ENCODE peak calls at places on chromosome 22, in four cellular contexts. N, J, W and K are unnamed samples.

GRCh38 chr22:46613606-46613997 is 6.6 kb upstream of the GRAMD4 start:
- DNase-seq in W (no peak), J (no peak), N (no peak), K (no peak)

GRCh38 chr22:41256254-41256897 is 15.6 kb upstream of the CHADL start:
- DNase-seq in N (peak), J (peak), W (peak), K (no peak)

GRCh38 chr22:10727393-10727792 is 4800.6 kb upstream of the OR11H1 start:
- DNase-seq in N (no peak), W (no peak), J (no peak), K (no peak)

GRCh38 chr22:48305726-48306235 is 1521.9 kb downstream of the BRD1 start:
- DNase-seq in W (no peak), J (no peak), N (no peak), K (no peak)

GRCh38 chr22:40425082-40425481 is 54.7 kb downstream of the SGSM3 start:
- DNase-seq in W (no peak), N (no peak), J (no peak), K (no peak)

GRCh38 chr22:19628038-19628776 is 86.1 kb upstream of the SEPTIN5 start:
- DNase-seq in J (no peak), W (no peak), N (no peak), K (no peak)

GRCh38 chr22:41175546-41175945 is 29.6 kb upstream of the L3MBTL2 start:
- DNase-seq in J (no peak), N (no peak), W (no peak), K (no peak)

GRCh38 chr22:33325232-33326004 is 267.2 kb upstream of the SYN3 start:
- DNase-seq in J (no peak), N (no peak), W (no peak), K (no peak)

GRCh38 chr22:19397729-19398094 is 33.8 kb downstream of the HIRA start:
- DNase-seq in J (no peak), W (no peak), N (no peak), K (no peak)

GRCh38 chr22:20741634-20742581 is 32.0 kb upstream of the SERPIND1 start:
- DNase-seq in J (peak), N (no peak), W (no peak), K (no peak)

GRCh38 chr22:19799322-19800190 is 39.0 kb downstream of the TBX1 start:
- DNase-seq in J (no peak), W (no peak), N (no peak), K (peak)

GRCh38 chr22:46574993-46575914 is 37.8 kb upstream of the CELSR1 start:
- DNase-seq in J (peak), N (no peak), W (no peak), K (no peak)

GRCh38 chr22:49789289-49790141 is 38.2 kb downstream of the BRD1 start:
- DNase-seq in N (peak), W (no peak), J (no peak), K (no peak)

GRCh38 chr22:47164514-47165337 is 402.3 kb downstream of the TBC1D22A start:
- DNase-seq in J (no peak), W (no peak), N (no peak), K (peak)

GRCh38 chr22:27919943-27920755 is 1.1 kb upstream of the PITPNB start:
- DNase-seq in J (peak), W (no peak), N (peak), K (peak)
- TF ChIP-seq CTCF in J (no peak), W (no peak), N (no peak), K (no peak)

GRCh38 chr22:35330258-35330861 is 30.7 kb downstream of the TOM1 start:
- DNase-seq in W (no peak), N (peak), J (no peak), K (peak)
- TF ChIP-seq CTCF in W (no peak), N (no peak), J (no peak), K (no peak)

GRCh38 chr22:17106785-17107546 is 14.2 kb downstream of the TMEM121B start:
- DNase-seq in W (no peak), J (no peak), N (no peak), K (no peak)
- TF ChIP-seq CTCF in W (no peak), J (no peak), N (no peak), K (no peak)

GRCh38 chr22:38750104-38750503 is 5.7 kb downstream of the SUN2 start:
- DNase-seq in J (no peak), N (no peak), W (no peak), K (no peak)

GRCh38 chr22:38753894-38754246 is 1.9 kb downstream of the SUN2 start:
- DNase-seq in J (no peak), W (no peak), N (no peak), K (no peak)

GRCh38 chr22:38750638-38751037 is 5.2 kb downstream of the SUN2 start:
- DNase-seq in W (no peak), J (no peak), N (no peak), K (no peak)

GRCh38 chr22:38751066-38751421 is 4.8 kb downstream of the SUN2 start:
- DNase-seq in N (no peak), J (no peak), W (no peak), K (no peak)

GRCh38 chr22:38751422-38752346 is 4.1 kb downstream of the SUN2 start:
- DNase-seq in N (peak), J (no peak), W (no peak), K (no peak)
- TF ChIP-seq CTCF in N (no peak), J (no peak), W (no peak), K (no peak)

DNA sequence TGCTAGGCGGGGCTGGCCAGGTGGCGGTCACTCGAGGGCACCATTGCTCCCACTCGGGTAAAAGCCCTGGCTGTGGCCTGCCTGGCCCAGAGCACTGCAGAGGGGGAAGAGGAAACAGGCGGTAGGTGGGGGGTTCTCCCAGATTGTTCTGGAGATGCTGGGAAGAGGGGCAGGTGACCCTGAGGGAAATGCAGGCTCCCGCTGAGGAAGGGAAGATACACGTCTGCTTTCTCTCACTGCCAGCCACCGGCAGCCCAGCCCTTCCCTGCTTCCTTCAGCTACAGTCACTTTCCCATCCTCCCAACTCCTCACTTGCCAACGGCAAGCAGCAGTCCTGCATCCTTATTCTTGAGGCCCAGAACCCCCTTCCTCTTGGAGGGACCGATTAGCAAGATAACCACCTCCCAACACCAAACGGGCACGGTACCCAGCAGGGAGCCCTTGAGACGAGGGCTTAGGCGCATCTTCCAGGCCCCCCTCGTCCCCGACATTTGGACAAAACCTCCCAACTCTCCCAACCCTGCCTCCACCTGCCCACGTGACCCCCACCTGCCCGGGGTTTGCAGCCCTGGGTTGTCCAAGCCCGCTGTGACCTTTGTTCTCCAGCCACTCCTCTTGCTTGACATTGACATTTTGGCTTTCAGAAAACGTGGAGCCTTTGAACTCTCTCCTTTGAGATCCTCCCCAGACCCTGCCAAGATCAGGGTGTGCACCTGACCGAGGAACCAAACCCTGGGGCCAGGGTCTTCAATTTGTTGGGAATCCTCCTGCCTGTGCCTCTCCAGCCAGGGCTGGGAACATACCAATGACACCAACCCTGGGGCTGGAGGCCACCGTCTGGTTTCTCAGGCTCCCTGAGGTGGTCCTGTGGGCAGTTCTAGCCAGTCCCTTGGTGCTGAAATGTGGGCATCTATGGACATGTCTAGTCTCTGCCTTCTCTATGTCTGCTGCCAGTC is 48.8 kb upstream of the TTLL12 start:
- DNase-seq in J (no peak), N (no peak), W (no peak), K (no peak)
- TF ChIP-seq CTCF in J (no peak), N (no peak), W (no peak), K (no peak)

GRCh38 chr22:45077826-45078334 is 68.1 kb upstream of the PHF21B start:
- DNase-seq in W (no peak), N (no peak), J (no peak), K (no peak)

GRCh38 chr22:45087802-45088201 is 75.9 kb upstream of the NUP50 start:
- DNase-seq in W (no peak), N (no peak), J (no peak), K (no peak)

GRCh38 chr22:45083659-45084305 is 74.0 kb upstream of the PHF21B start:
- DNase-seq in N (no peak), J (peak), W (peak), K (no peak)

GRCh38 chr22:45084400-45084920 is 74.7 kb upstream of the PHF21B start:
- DNase-seq in W (no peak), N (no peak), J (no peak), K (no peak)

GRCh38 chr22:45082795-45083194 is 73.0 kb upstream of the PHF21B start:
- DNase-seq in N (no peak), J (peak), W (no peak), K (no peak)
- TF ChIP-seq CTCF in N (no peak), J (peak), W (peak), K (no peak)

GRCh38 chr22:38414009-38414395 is 41.0 kb downstream of the KCNJ4 start:
- DNase-seq in N (no peak), J (no peak), W (no peak), K (peak)

GRCh38 chr22:38411016-38411415 is 44.0 kb downstream of the KCNJ4 start:
- DNase-seq in N (no peak), J (no peak), W (no peak), K (no peak)

GRCh38 chr22:38412435-38413084 is 42.4 kb downstream of the KCNJ4 start:
- DNase-seq in W (no peak), N (no peak), J (no peak), K (peak)

GRCh38 chr22:38415046-38415445 is 40.0 kb downstream of the KCNJ4 start:
- DNase-seq in J (no peak), N (no peak), W (no peak), K (peak)

GRCh38 chr22:38413085-38414008 is 41.7 kb downstream of the KCNJ4 start:
- DNase-seq in N (no peak), W (no peak), J (no peak), K (peak)
- TF ChIP-seq CTCF in N (no peak), W (no peak), J (no peak), K (no peak)

DNA sequence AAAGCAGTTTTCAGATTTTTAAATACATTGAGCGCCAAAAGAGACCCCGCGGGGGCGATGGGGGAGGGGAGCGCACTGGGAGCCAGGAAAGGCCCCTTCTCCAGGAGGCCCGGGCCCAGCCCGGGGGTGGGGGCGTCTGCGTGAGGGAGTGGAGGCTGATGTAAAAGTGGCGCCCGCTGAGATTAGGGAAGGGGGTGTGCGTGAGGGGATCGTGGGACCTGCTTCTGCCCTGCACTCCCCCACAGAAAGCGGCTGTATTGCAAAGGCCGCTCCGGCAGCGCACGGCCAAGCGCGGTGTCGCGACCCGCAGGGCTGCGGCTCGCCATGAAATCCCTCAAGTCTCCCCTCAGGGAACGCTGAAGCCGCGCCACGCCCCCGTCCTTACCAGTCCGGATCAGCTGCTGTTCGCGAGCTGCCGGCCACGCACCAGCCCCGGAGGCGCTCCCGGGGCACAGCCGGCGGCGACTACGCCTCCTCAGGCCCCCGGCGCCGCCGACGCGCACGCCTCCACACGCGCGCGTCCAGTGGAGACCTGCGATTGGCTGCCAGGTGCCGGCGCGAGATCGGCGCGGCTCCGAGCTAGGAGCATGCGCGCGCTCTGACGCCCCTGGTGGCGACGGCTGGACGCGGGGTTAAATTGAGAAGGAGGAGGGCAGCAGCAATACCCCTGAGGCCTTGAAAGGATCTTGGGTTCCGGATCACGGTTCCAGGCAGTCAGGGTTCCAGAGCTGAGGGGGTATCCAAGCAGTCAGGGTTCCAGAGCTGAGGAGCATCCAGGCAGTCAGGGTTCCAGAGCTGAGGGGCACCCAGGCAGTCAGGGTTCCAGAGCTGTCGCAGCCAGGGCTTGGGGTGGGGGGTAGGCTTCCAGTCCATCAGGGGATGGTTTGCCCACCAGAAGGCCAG is at the start of gene ZNF280B:
- DNase-seq in J (peak), W (no peak), N (no peak), K (peak)
- TF ChIP-seq CTCF in J (peak), W (no peak), N (no peak), K (peak)

DNA sequence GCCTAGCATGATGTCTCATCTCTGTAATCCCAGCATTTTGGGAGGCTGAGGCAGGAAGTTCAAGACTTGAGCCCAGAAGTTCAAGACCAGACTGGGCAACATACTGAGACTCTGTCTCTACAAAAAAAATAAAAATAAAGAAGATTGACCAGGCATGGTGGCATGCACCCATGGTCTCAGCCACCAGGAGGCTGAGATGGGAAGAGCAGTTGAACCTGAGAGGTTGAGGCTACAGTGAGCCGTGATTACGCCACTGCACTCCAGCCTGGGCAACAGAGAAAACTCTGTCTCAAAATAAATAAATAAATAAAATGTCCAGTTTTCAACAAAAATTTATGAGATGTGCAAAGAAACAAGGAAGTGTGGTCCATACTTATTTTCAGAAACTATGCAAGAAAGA is 28.3 kb downstream of the EFCAB6 start:
- DNase-seq in J (peak), N (no peak), W (no peak), K (no peak)
- TF ChIP-seq CTCF in J (no peak), N (no peak), W (no peak), K (no peak)